ENCODE peak calls at places on chromosomes 13 and 19, in five cellular contexts. K is upper lobe of right lung, P is left colon, W is substantia nigra, U is HEK293T. C is an unnamed sample.

GRCh38 chr13:42876270-42876714 is 94.9 kb downstream of the FAM216B start:
- DNase-seq in U (no peak), W (no peak), P (no peak), K (no peak), C (no peak)

GRCh38 chr13:54241719-54242118 is 1213.1 kb downstream of the OLFM4 start:
- DNase-seq in W (no peak), P (no peak), U (peak), K (no peak), C (no peak)

GRCh38 chr13:97627566-97627965 is 193.6 kb downstream of the RAP2A start:
- DNase-seq in P (no peak), K (no peak), U (peak), W (no peak), C (no peak)

GRCh38 chr13:113732961-113733950 is 25.8 kb upstream of the TMEM255B start:
- DNase-seq in P (no peak), W (no peak), U (no peak), K (no peak), C (peak)

GRCh38 chr19:4713384-4713951 is 10.2 kb downstream of the DPP9 start:
- DNase-seq in W (no peak), K (peak), P (peak), U (no peak), C (no peak)

GRCh38 chr13:38223093-38223492 is 126.6 kb upstream of the UFM1 start:
- DNase-seq in U (peak), K (no peak), P (no peak), W (no peak), C (no peak)

GRCh38 chr19:41616785-41617621 is 9.9 kb downstream of the CEACAM4 start:
- DNase-seq in K (no peak), U (peak), P (no peak), W (no peak), C (no peak)

GRCh38 chr19:40598121-40598917 is 2.9 kb upstream of the LTBP4 start:
- DNase-seq in K (peak), P (peak), W (peak), U (peak), C (no peak)

GRCh38 chr19:33868821-33869412 is 72.2 kb downstream of the KCTD15 start:
- DNase-seq in P (peak), U (peak), W (peak), K (no peak), C (no peak)

GRCh38 chr13:86368924-86369323 is 569.7 kb upstream of the SLITRK6 start:
- DNase-seq in W (no peak), K (no peak), U (no peak), P (no peak), C (no peak)

GRCh38 chr13:95298169-95298940 is 2.9 kb downstream of the ABCC4 start:
- DNase-seq in U (no peak), P (no peak), W (no peak), K (peak), C (no peak)

GRCh38 chr19:45186509-45187334 is 8.1 kb downstream of the BLOC1S3 start:
- DNase-seq in W (no peak), U (no peak), K (no peak), P (no peak), C (no peak)

GRCh38 chr13:51524846-51525566 is 59.3 kb upstream of the WDFY2 start:
- DNase-seq in U (no peak), P (no peak), K (no peak), W (no peak), C (no peak)

GRCh38 chr19:38691938-38692457 is 44.5 kb downstream of the ACTN4 start:
- DNase-seq in P (peak), K (no peak), W (no peak), U (no peak), C (no peak)

GRCh38 chr19:50231821-50232220 is 28.4 kb downstream of the MYH14 start:
- DNase-seq in W (no peak), K (no peak), U (no peak), P (no peak), C (no peak)

GRCh38 chr13:76879211-76879875 is 6.9 kb downstream of the KCTD12 start:
- DNase-seq in U (no peak), K (peak), W (no peak), P (peak), C (no peak)

GRCh38 chr13:49679244-49679643 is 12.0 kb downstream of the EBPL start:
- DNase-seq in P (no peak), W (no peak), U (no peak), K (no peak), C (no peak)

GRCh38 chr19:40756502-40757110 is 5.6 kb downstream of the SNRPA start:
- DNase-seq in U (no peak), W (no peak), P (no peak), K (no peak), C (no peak)

GRCh38 chr13:59687028-59687427 is 476.7 kb downstream of the DIAPH3 start:
- DNase-seq in U (no peak), K (no peak), W (no peak), P (no peak), C (no peak)

GRCh38 chr13:49840266-49840665 is 47.8 kb upstream of the KPNA3 start:
- DNase-seq in K (no peak), P (no peak), W (no peak), U (no peak), C (no peak)

GRCh38 chr19:11339254-11340098 is at the start of gene RAB3D:
- DNase-seq in W (peak), U (peak), K (peak), P (peak), C (no peak)

GRCh38 chr13:114064516-114065140 is 67.8 kb downstream of the RASA3 start:
- DNase-seq in U (no peak), K (no peak), P (peak), W (peak), C (peak)

GRCh38 chr13:60267498-60268202 is 103.9 kb upstream of the DIAPH3 start:
- DNase-seq in K (no peak), P (peak), U (no peak), W (no peak), C (no peak)

GRCh38 chr19:3398114-3398899 is 31.9 kb downstream of the NFIC start:
- DNase-seq in K (peak), U (no peak), W (peak), P (peak), C (no peak)

GRCh38 chr13:99983401-99984133 is 2.0 kb downstream of the ZIC2 start:
- DNase-seq in K (no peak), U (no peak), P (no peak), W (no peak), C (no peak)

GRCh38 chr19:4456566-4456842 is 1.1 kb downstream of the UBXN6 start:
- DNase-seq in P (peak), K (no peak), W (peak), U (no peak), C (no peak)

GRCh38 chr13:27137759-27138158 is 33.9 kb downstream of the USP12 start:
- DNase-seq in P (no peak), K (no peak), U (no peak), W (no peak), C (no peak)

GRCh38 chr13:24152292-24153214 is 8.0 kb upstream of the SPATA13 start:
- DNase-seq in U (no peak), P (no peak), K (no peak), W (no peak), C (no peak)

GRCh38 chr13:46126552-46127171 is 21.8 kb upstream of the CPB2 start:
- DNase-seq in U (peak), P (no peak), K (peak), W (peak), C (no peak)

GRCh38 chr19:43674630-43674982 is 4.6 kb upstream of the PLAUR start:
- DNase-seq in K (no peak), W (no peak), U (no peak), P (no peak), C (no peak)